ENCODE peak calls at places on chromosomes 4 and X, in nine cellular contexts. One of them, this sample, is unnamed. For H3K9me3, the result is how much of the 10 kb centered on the place peaks cover.

GRCh38 chrX:7950865-7951264 is 23.7 kb upstream of the PNPLA4 start:
- DNase-seq in ovary: no peak
- DNase-seq in H1: no peak
- DNase-seq in sigmoid colon: no peak
- DNase-seq in adrenal gland: no peak
- DNase-seq in A549: no peak
- DNase-seq in body of pancreas: no peak
- DNase-seq in heart left ventricle: no peak
- DNase-seq in K562: no peak
- DNase-seq in this sample: no peak

GRCh38 chr4:52051615-52052474 is 741 bp downstream of the SPATA18 start:
- DNase-seq in ovary: peak
- DNase-seq in sigmoid colon: peak
- DNase-seq in body of pancreas: peak
- DNase-seq in K562: no peak
- DNase-seq in H1: peak
- DNase-seq in adrenal gland: peak
- DNase-seq in heart left ventricle: peak
- DNase-seq in A549: peak
- DNase-seq in this sample: peak

GRCh38 chrX:86171366-86171765 is 23.1 kb downstream of the DACH2 start:
- DNase-seq in H1: peak
- DNase-seq in sigmoid colon: no peak
- DNase-seq in heart left ventricle: no peak
- DNase-seq in ovary: no peak
- DNase-seq in A549: peak
- DNase-seq in body of pancreas: peak
- DNase-seq in K562: no peak
- DNase-seq in adrenal gland: peak
- DNase-seq in this sample: peak

GRCh38 chrX:119667111-119667928 is 25.6 kb downstream of the SEPTIN6 start:
- DNase-seq in ovary: peak
- DNase-seq in body of pancreas: no peak
- DNase-seq in adrenal gland: no peak
- DNase-seq in A549: no peak
- DNase-seq in H1: no peak
- DNase-seq in sigmoid colon: no peak
- DNase-seq in heart left ventricle: peak
- DNase-seq in K562: no peak
- DNase-seq in this sample: no peak

GRCh38 chr4:66906314-66906713 is 639.0 kb downstream of the CENPC start:
- DNase-seq in K562: no peak
- DNase-seq in ovary: no peak
- DNase-seq in heart left ventricle: no peak
- DNase-seq in body of pancreas: no peak
- DNase-seq in sigmoid colon: no peak
- DNase-seq in A549: no peak
- DNase-seq in H1: no peak
- DNase-seq in adrenal gland: no peak
- DNase-seq in this sample: no peak

GRCh38 chr4:138576684-138577083 is 334.5 kb upstream of the SLC7A11 start:
- DNase-seq in H1: no peak
- DNase-seq in body of pancreas: no peak
- DNase-seq in K562: peak
- DNase-seq in adrenal gland: no peak
- DNase-seq in A549: peak
- DNase-seq in sigmoid colon: no peak
- DNase-seq in ovary: no peak
- DNase-seq in heart left ventricle: no peak
- DNase-seq in this sample: no peak

GRCh38 chrX:68807818-68808217 is 21.0 kb upstream of the EFNB1 start:
- DNase-seq in ovary: no peak
- DNase-seq in A549: peak
- DNase-seq in H1: no peak
- DNase-seq in K562: peak
- DNase-seq in heart left ventricle: no peak
- DNase-seq in sigmoid colon: no peak
- DNase-seq in adrenal gland: peak
- DNase-seq in body of pancreas: peak
- DNase-seq in this sample: peak

GRCh38 chr4:22686156-22686555 is 6.6 kb upstream of the GBA3 start:
- DNase-seq in H1: no peak
- DNase-seq in A549: no peak
- DNase-seq in adrenal gland: no peak
- DNase-seq in K562: no peak
- DNase-seq in heart left ventricle: no peak
- DNase-seq in body of pancreas: no peak
- DNase-seq in ovary: no peak
- DNase-seq in sigmoid colon: no peak
- DNase-seq in this sample: no peak

GRCh38 chrX:112163916-112164315 is 81.3 kb upstream of the TRPC5 start:
- DNase-seq in body of pancreas: no peak
- DNase-seq in A549: no peak
- DNase-seq in K562: no peak
- DNase-seq in ovary: no peak
- DNase-seq in sigmoid colon: no peak
- DNase-seq in adrenal gland: no peak
- DNase-seq in heart left ventricle: no peak
- DNase-seq in H1: no peak
- DNase-seq in this sample: no peak

GRCh38 chr4:4675636-4676035 is 133.8 kb upstream of the STX18 start:
- DNase-seq in A549: no peak
- DNase-seq in body of pancreas: no peak
- DNase-seq in heart left ventricle: no peak
- DNase-seq in adrenal gland: no peak
- DNase-seq in K562: no peak
- DNase-seq in ovary: no peak
- DNase-seq in H1: no peak
- DNase-seq in sigmoid colon: peak
- DNase-seq in this sample: no peak

GRCh38 chr4:168717852-168718251 is 221.0 kb downstream of the PALLD start:
- DNase-seq in A549: no peak
- DNase-seq in H1: no peak
- DNase-seq in sigmoid colon: no peak
- DNase-seq in K562: no peak
- DNase-seq in adrenal gland: no peak
- DNase-seq in ovary: no peak
- DNase-seq in body of pancreas: no peak
- DNase-seq in heart left ventricle: peak
- DNase-seq in this sample: peak

GRCh38 chr4:119034276-119035008 is 101.2 kb upstream of the MYOZ2 start:
- DNase-seq in sigmoid colon: no peak
- DNase-seq in body of pancreas: no peak
- DNase-seq in heart left ventricle: no peak
- DNase-seq in H1: no peak
- DNase-seq in A549: no peak
- DNase-seq in K562: no peak
- DNase-seq in adrenal gland: no peak
- DNase-seq in ovary: no peak
- DNase-seq in this sample: no peak

GRCh38 chr4:182808673-182809416 is 108.3 kb downstream of the DCTD start:
- DNase-seq in sigmoid colon: no peak
- DNase-seq in body of pancreas: no peak
- DNase-seq in K562: no peak
- DNase-seq in ovary: no peak
- DNase-seq in A549: no peak
- DNase-seq in H1: no peak
- DNase-seq in heart left ventricle: no peak
- DNase-seq in adrenal gland: no peak
- DNase-seq in this sample: no peak

GRCh38 chrX:124098089-124098488 is 136.6 kb downstream of the STAG2 start:
- DNase-seq in heart left ventricle: no peak
- DNase-seq in adrenal gland: no peak
- DNase-seq in sigmoid colon: no peak
- DNase-seq in K562: peak
- DNase-seq in A549: peak
- DNase-seq in ovary: no peak
- DNase-seq in body of pancreas: no peak
- DNase-seq in H1: no peak
- DNase-seq in this sample: no peak

GRCh38 chr4:7628432-7628831 is 193.7 kb upstream of the PSAPL1 start:
- DNase-seq in body of pancreas: no peak
- DNase-seq in heart left ventricle: peak
- DNase-seq in A549: no peak
- DNase-seq in sigmoid colon: no peak
- DNase-seq in adrenal gland: no peak
- DNase-seq in H1: no peak
- DNase-seq in K562: no peak
- DNase-seq in ovary: no peak
- DNase-seq in this sample: no peak

DNA sequence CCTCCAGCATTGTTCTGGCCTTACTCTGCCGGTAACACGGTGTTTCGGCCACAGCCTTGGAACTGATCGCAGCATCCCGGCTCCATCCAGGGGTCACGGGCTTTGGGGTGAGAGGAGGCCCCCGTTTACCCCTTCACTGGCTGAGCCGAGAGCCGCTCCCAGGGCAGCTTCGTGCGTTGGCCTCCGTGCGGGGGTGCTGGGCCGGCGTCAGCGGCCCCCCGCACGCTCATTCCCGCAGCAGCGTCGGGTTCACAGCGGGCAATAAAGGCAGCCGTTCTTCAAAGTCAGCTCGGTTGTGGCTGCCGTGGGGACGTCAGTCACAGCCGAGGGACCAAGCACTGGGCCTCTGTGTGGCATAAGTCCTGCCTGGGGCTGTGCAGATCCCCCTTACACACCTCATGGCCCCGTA is 25.3 kb upstream of the PLCXD1 start:
- DNase-seq in body of pancreas: no peak
- DNase-seq in A549: peak
- DNase-seq in ovary: no peak
- DNase-seq in K562: no peak
- DNase-seq in sigmoid colon: no peak
- DNase-seq in heart left ventricle: no peak
- DNase-seq in H1: no peak
- DNase-seq in adrenal gland: no peak
- DNase-seq in this sample: no peak
- H3K9me3 ChIP-seq in body of pancreas: under half
- H3K9me3 ChIP-seq in A549: under half
- H3K9me3 ChIP-seq in ovary: under half
- H3K9me3 ChIP-seq in K562: under half
- H3K9me3 ChIP-seq in sigmoid colon: under half
- H3K9me3 ChIP-seq in heart left ventricle: under half
- H3K9me3 ChIP-seq in H1: under half
- H3K9me3 ChIP-seq in adrenal gland: under half
- H3K9me3 ChIP-seq in this sample: under half

GRCh38 chrX:104151037-104151436 is 5.8 kb downstream of the SLC25A53 start:
- DNase-seq in K562: no peak
- DNase-seq in heart left ventricle: no peak
- DNase-seq in body of pancreas: no peak
- DNase-seq in sigmoid colon: no peak
- DNase-seq in ovary: no peak
- DNase-seq in A549: no peak
- DNase-seq in adrenal gland: no peak
- DNase-seq in H1: no peak
- DNase-seq in this sample: no peak

GRCh38 chrX:104156630-104157529 is at the start of gene SLC25A53:
- DNase-seq in adrenal gland: peak
- DNase-seq in sigmoid colon: peak
- DNase-seq in H1: peak
- DNase-seq in ovary: peak
- DNase-seq in A549: peak
- DNase-seq in K562: peak
- DNase-seq in body of pancreas: peak
- DNase-seq in heart left ventricle: peak
- DNase-seq in this sample: peak
- TF ChIP-seq POLR2A in adrenal gland: peak
- TF ChIP-seq POLR2A in sigmoid colon: peak
- TF ChIP-seq POLR2A in H1: no peak
- TF ChIP-seq POLR2A in ovary: peak
- TF ChIP-seq POLR2A in A549: peak
- TF ChIP-seq POLR2A in K562: peak
- TF ChIP-seq POLR2A in body of pancreas: peak
- TF ChIP-seq POLR2A in heart left ventricle: peak
- TF ChIP-seq POLR2A in this sample: no peak

DNA sequence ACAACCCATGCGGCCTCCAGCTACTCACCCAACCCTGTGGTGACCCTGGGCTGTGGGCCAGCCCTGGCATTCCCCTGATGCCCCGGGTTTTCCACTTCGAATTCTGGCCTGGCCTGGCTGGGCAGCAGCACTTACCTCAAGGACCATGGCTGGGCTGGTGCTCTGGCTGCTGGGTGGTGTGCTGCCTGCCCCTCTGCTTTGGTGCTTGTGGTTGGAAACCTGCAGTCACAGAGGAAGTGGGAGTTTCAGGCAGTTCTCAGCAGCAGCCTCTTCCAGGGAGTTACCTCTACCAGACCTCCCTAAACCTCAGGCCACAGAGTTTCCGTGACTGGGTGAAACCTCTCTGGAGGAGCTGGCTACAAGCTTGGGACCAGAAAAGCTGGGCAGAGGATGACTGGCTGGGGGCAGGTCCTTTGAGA is at the start of gene CXCR3:
- DNase-seq in body of pancreas: peak
- DNase-seq in sigmoid colon: no peak
- DNase-seq in K562: no peak
- DNase-seq in H1: no peak
- DNase-seq in ovary: no peak
- DNase-seq in adrenal gland: peak
- DNase-seq in heart left ventricle: peak
- DNase-seq in A549: no peak
- DNase-seq in this sample: peak
- H3K4me3 ChIP-seq in body of pancreas: no peak
- H3K4me3 ChIP-seq in sigmoid colon: no peak
- H3K4me3 ChIP-seq in K562: no peak
- H3K4me3 ChIP-seq in H1: no peak
- H3K4me3 ChIP-seq in ovary: no peak
- H3K4me3 ChIP-seq in adrenal gland: no peak
- H3K4me3 ChIP-seq in heart left ventricle: no peak
- H3K4me3 ChIP-seq in A549: no peak
- H3K4me3 ChIP-seq in this sample: no peak

GRCh38 chr4:2049811-2050210 is 9.3 kb upstream of the NAT8L start:
- DNase-seq in K562: no peak
- DNase-seq in adrenal gland: no peak
- DNase-seq in heart left ventricle: no peak
- DNase-seq in body of pancreas: no peak
- DNase-seq in H1: no peak
- DNase-seq in sigmoid colon: no peak
- DNase-seq in A549: no peak
- DNase-seq in ovary: no peak
- DNase-seq in this sample: no peak
- H3K9me3 ChIP-seq in K562: under half
- H3K9me3 ChIP-seq in adrenal gland: under half
- H3K9me3 ChIP-seq in heart left ventricle: under half
- H3K9me3 ChIP-seq in body of pancreas: under half
- H3K9me3 ChIP-seq in H1: under half
- H3K9me3 ChIP-seq in sigmoid colon: under half
- H3K9me3 ChIP-seq in A549: under half
- H3K9me3 ChIP-seq in ovary: under half
- H3K9me3 ChIP-seq in this sample: under half

GRCh38 chr4:87120411-87121162 is 99.8 kb downstream of the KLHL8 start:
- DNase-seq in adrenal gland: peak
- DNase-seq in A549: no peak
- DNase-seq in sigmoid colon: peak
- DNase-seq in heart left ventricle: peak
- DNase-seq in body of pancreas: peak
- DNase-seq in ovary: peak
- DNase-seq in H1: no peak
- DNase-seq in K562: no peak
- DNase-seq in this sample: peak
- TF ChIP-seq POLR2A in adrenal gland: no peak
- TF ChIP-seq POLR2A in A549: no peak
- TF ChIP-seq POLR2A in sigmoid colon: peak
- TF ChIP-seq POLR2A in heart left ventricle: peak
- TF ChIP-seq POLR2A in body of pancreas: no peak
- TF ChIP-seq POLR2A in ovary: no peak
- TF ChIP-seq POLR2A in H1: no peak
- TF ChIP-seq POLR2A in K562: no peak
- TF ChIP-seq POLR2A in this sample: no peak

GRCh38 chr4:146637853-146638800 is 566 bp upstream of the POU4F2 start:
- DNase-seq in A549: no peak
- DNase-seq in K562: no peak
- DNase-seq in ovary: no peak
- DNase-seq in H1: no peak
- DNase-seq in adrenal gland: no peak
- DNase-seq in body of pancreas: no peak
- DNase-seq in sigmoid colon: no peak
- DNase-seq in heart left ventricle: no peak
- DNase-seq in this sample: no peak
- H3K4me3 ChIP-seq in A549: no peak
- H3K4me3 ChIP-seq in K562: no peak
- H3K4me3 ChIP-seq in ovary: no peak
- H3K4me3 ChIP-seq in H1: peak
- H3K4me3 ChIP-seq in adrenal gland: peak
- H3K4me3 ChIP-seq in body of pancreas: no peak
- H3K4me3 ChIP-seq in sigmoid colon: no peak
- H3K4me3 ChIP-seq in heart left ventricle: peak
- H3K4me3 ChIP-seq in this sample: no peak

This sample was measured in thyroid gland.